ENCODE peak calls at places on chromosomes 4 and X, in eight cellular contexts. O is tibial nerve, K is A549, F is IMR-90, I is suprapubic skin, M is gastrocnemius medialis, N is heart left ventricle, D is transverse colon. S is an unnamed sample.

GRCh38 chr4:144627663-144628076 is 18.3 kb upstream of the HHIP start:
- DNase-seq in O (no peak), K (no peak), F (peak; percentile 73), I (no peak), M (no peak), N (no peak), D (no peak), S (no peak)

GRCh38 chr4:5710962-5711478 is at the start of gene EVC:
- DNase-seq in O (peak; percentile 69), K (peak; percentile 69), F (peak; percentile 74), I (peak; percentile 86), M (peak; percentile 43), N (peak; percentile 83), D (peak; percentile 63), S (peak; percentile 89)

GRCh38 chr4:185464184-185464583 is 7.3 kb downstream of the CCDC110 start:
- DNase-seq in O (no peak), K (no peak), F (no peak), I (no peak), M (no peak), N (no peak), D (no peak), S (no peak)

GRCh38 chr4:8203817-8204216 is 4.7 kb downstream of the SH3TC1 start:
- DNase-seq in O (no peak), K (no peak), F (no peak), I (no peak), M (no peak), N (no peak), D (no peak), S (no peak)

GRCh38 chr4:83237591-83237990 is 47.0 kb downstream of the COQ2 start:
- DNase-seq in O (no peak), K (no peak), F (no peak), I (no peak), M (no peak), N (no peak), D (no peak), S (no peak)

GRCh38 chr4:105274090-105274489 is 127.4 kb downstream of the TET2 start:
- DNase-seq in O (no peak), K (no peak), F (no peak), I (no peak), M (no peak), N (no peak), D (no peak), S (no peak)

GRCh38 chr4:61152433-61152832 is 47.7 kb upstream of the ADGRL3 start:
- DNase-seq in O (no peak), K (no peak), F (no peak), I (no peak), M (no peak), N (no peak), D (no peak), S (no peak)

GRCh38 chr4:114378306-114378903 is 220.2 kb upstream of the UGT8 start:
- DNase-seq in O (no peak), K (no peak), F (peak; percentile 65), I (no peak), M (no peak), N (no peak), D (no peak), S (no peak)

GRCh38 chrX:120452131-120452530 is 17.0 kb downstream of the LAMP2 start:
- DNase-seq in O (no peak), K (peak; percentile 8), F (peak; percentile 26), I (no peak), M (no peak), N (no peak), D (no peak), S (no peak)

GRCh38 chr4:52343595-52343994 is 292.5 kb downstream of the SPATA18 start:
- DNase-seq in O (no peak), K (no peak), F (no peak), I (no peak), M (no peak), N (no peak), D (no peak), S (no peak)

GRCh38 chr4:73741140-73741749 is 876 bp downstream of the CXCL8 start:
- DNase-seq in O (no peak), K (no peak), F (peak; percentile 29), I (no peak), M (no peak), N (no peak), D (no peak), S (no peak)

GRCh38 chr4:179285696-179286095 is 1843.5 kb upstream of the AGA start:
- DNase-seq in O (no peak), K (no peak), F (no peak), I (no peak), M (no peak), N (no peak), D (no peak), S (no peak)

GRCh38 chr4:73609688-73610087 is 10.5 kb downstream of the RASSF6 start:
- DNase-seq in O (no peak), K (no peak), F (peak; percentile 73), I (no peak), M (no peak), N (no peak), D (no peak), S (no peak)

GRCh38 chrX:6226053-6226645 is 2.5 kb downstream of the NLGN4X start:
- DNase-seq in O (no peak), K (no peak), F (no peak), I (no peak), M (no peak), N (no peak), D (no peak), S (peak; percentile 14)

GRCh38 chrX:43655151-43655676 is 885 bp upstream of the MAOA start:
- DNase-seq in O (peak; percentile 12), K (peak; percentile 15), F (peak; percentile 3), I (peak; percentile 72), M (peak; percentile 55), N (peak; percentile 25), D (peak; percentile 34), S (peak; percentile 18)

GRCh38 chr4:159308571-159309340 is 205.9 kb downstream of the RAPGEF2 start:
- DNase-seq in O (no peak), K (no peak), F (peak; percentile 62), I (no peak), M (no peak), N (no peak), D (no peak), S (no peak)

GRCh38 chr4:173171987-173172386 is 3.4 kb downstream of the GALNT7 start:
- DNase-seq in O (no peak), K (no peak), F (no peak), I (no peak), M (no peak), N (no peak), D (no peak), S (no peak)
- H3K4me1 ChIP-seq in O (peaks cover 9% of the 10 kb centered on the region), K (peaks cover 54% of the 10 kb centered on the region), F (peaks cover 2% of the 10 kb centered on the region), I (peaks cover 11% of the 10 kb centered on the region), M (peaks cover 6% of the 10 kb centered on the region), N (no peaks in the 10 kb centered on the region), D (peaks cover 8% of the 10 kb centered on the region), S (peaks cover 5% of the 10 kb centered on the region)

DNA sequence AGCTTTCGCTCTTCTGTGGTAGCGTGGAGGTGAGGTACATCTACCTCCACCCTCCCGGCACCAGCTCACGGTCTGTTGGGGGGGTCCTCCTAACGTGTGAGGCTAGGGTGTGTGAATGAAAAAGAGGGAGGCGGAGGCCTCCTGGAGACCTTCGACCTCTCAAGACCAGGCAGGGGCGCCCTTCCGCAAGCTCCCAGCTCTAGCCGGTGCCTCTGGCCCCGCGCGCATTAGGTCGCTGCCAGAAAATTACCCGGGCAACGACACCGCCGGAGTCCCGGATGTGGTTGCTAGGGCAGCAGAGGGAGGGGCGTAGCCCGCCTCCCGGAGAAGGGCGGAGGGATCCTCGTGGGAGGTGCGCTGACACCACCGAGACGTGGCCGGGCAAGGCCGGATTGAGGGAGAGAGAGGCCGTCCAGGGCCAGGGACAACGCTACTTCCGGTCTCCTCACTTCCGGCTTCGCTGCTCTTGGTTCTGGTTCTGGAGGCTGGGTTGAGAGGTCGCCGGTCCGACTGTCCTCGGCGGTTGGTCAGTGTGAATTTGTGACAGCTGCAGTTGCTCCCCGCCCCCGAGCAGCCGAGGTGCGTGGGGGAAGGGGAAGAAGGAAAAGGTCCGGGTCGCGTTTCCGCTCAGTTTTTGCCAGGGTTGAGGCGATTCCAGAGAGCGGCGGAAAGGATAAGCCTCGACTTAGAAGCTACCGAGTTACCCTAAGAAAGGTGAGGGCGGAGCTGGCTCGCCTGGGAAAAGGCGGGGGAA is at the start of the genes ARFIP1 and TIGD4:
- DNase-seq in O (peak; percentile 93), K (peak; percentile 81), F (peak; percentile 96), I (peak; percentile 98), M (peak; percentile 97), N (peak; percentile 97), D (peak; percentile 98), S (peak; percentile 99)
- TF ChIP-seq CTCF in O (no peak), K (peak; percentile 19), F (peak; percentile 12), I (peak; percentile 15), M (no peak), N (peak; percentile 27), D (peak; percentile 16), S (no peak)

DNA sequence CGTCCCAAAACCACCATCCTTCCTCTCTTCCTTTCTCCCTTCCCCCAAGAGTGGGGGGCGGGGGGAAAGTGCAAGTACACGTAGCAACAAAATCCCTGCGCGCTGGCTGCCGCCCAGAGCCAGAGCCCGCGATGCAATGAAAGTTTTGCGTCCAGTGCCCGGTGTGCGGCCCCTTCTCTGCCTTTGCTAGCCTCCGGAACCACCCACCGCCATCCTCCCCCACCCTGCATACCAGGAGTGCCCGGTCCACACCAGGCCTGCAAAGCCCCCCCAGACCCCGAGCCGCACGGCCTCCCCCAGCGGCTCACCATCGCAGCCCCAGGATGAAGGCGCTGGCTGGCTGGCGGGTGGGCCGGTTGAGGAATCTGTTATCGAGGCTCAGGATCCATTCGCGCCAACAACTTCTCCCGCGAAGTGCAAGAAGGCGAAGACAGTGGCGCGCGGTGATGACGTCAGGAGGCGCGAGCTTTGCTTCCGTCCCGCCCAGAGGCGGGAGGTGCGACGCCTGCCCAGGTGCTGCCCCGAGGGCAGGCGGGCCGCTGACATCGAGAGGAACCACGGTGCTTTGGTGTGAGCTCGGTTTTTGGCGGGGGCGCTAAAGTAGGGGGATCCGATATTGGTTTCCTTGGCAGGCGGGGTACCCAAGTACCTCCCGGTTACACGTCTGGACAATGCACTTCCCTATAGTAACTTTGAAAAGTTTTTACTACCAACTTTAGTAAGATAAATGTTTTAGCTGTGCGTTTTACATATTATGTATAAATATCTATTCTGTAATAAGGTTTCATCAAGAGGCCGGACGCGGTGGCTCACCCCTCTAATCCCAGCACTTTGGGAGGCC is at the start of gene RFC1:
- DNase-seq in O (peak; percentile 81), K (peak; percentile 38), F (peak; percentile 88), I (peak; percentile 95), M (peak; percentile 84), N (peak; percentile 90), D (peak; percentile 97), S (peak; percentile 95)
- TF ChIP-seq POLR2A in O (peak; percentile 38), K (peak; percentile 52), F (no peak), I (peak; percentile 47), M (peak; percentile 13), N (no peak), D (peak; percentile 63), S (no peak)

DNA sequence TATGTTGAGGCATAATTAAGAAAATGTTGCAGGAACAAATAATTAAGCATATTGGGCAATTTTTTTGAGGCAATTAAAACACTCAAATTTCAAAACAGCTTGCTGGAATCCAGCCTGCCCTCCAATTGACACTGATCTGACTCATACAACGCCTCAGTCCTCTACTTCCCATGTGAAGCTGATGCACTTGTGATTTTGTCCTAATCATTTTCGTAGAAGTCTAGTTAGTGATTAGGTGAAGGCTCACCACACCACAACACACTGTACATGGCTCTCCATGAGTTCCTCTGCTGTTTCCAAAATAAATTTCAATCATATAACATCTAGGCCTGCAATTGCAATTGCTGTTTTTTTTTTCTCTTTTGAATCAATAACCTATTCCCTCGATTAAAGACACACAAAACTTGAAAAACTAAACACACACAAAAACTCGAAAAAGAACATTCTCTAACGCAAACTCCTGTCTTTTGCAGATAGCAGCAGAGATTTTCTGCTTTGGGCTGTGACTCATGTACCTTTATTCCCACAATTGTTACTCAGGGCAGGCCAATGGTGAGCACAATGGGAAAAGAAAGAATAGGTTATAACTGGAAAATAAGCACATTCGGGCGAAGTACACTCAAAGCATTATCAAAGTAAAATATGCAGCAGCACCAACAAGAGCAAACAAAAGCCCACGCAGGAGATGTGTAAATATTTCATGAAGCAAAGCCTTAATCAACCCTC is 1.7 kb downstream of the GPRIN3 start:
- DNase-seq in O (no peak), K (no peak), F (no peak), I (no peak), M (no peak), N (no peak), D (no peak), S (no peak)
- H3K4me1 ChIP-seq in O (peaks cover 6% of the 10 kb centered on the region), K (peaks cover 30% of the 10 kb centered on the region), F (peaks cover 2% of the 10 kb centered on the region), I (peaks cover 21% of the 10 kb centered on the region), M (no peaks in the 10 kb centered on the region), N (peaks cover 3% of the 10 kb centered on the region), D (peaks cover 6% of the 10 kb centered on the region), S (no peaks in the 10 kb centered on the region)